ENCODE peak calls at places on chromosome 7, in five cellular contexts. Z is posterior cingulate gyrus; D is body of pancreas; E is stimulated activated CD8-positive, alpha-beta memory T cell treated with anti-CD3 and anti-CD28 coated beads, Interleukin-15, amount 100 ng/mL, for 24 hours; Y is activated naive CD4-positive, alpha-beta T cell. L is an unnamed sample.
A peak's percentile ranks its signal among the peaks of the same experiment; 100 is the strongest.

GRCh38 chr7:100430450-100431285 is 1.0 kb downstream of the MEPCE start:
- DNase-seq in Z (no peak), Y (peak; percentile 29), D (no peak), E (no peak), L (no peak)

GRCh38 chr7:12199363-12199762 is 11.7 kb upstream of the TMEM106B start:
- DNase-seq in E (no peak), D (no peak), Z (no peak), Y (no peak), L (no peak)

GRCh38 chr7:14734839-14735321 is 167.7 kb downstream of the DGKB start:
- DNase-seq in D (peak; percentile 15), Y (no peak), E (no peak), Z (no peak), L (peak; percentile 51)

GRCh38 chr7:78769551-78770101 is 683.8 kb downstream of the MAGI2 start:
- DNase-seq in Y (no peak), E (no peak), D (no peak), Z (no peak), L (no peak)

GRCh38 chr7:158078161-158078910 is 509.3 kb downstream of the PTPRN2 start:
- DNase-seq in D (no peak), Y (no peak), Z (no peak), E (no peak), L (no peak)

GRCh38 chr7:111958889-111959288 is 247.3 kb downstream of the DOCK4 start:
- DNase-seq in Y (no peak), D (no peak), Z (no peak), E (no peak), L (no peak)

GRCh38 chr7:40175725-40176510 is 41.1 kb downstream of the SUGCT start:
- DNase-seq in Y (no peak), D (no peak), E (no peak), Z (no peak), L (no peak)

GRCh38 chr7:100378114-100378760 is 5.0 kb downstream of the PILRA start:
- DNase-seq in Z (no peak), E (no peak), Y (no peak), D (no peak), L (no peak)

GRCh38 chr7:157757211-157757610 is 420.4 kb downstream of the DNAJB6 start:
- DNase-seq in Z (no peak), E (no peak), Y (no peak), D (no peak), L (no peak)

GRCh38 chr7:150401861-150402631 is 22.9 kb downstream of the ZNF775 start:
- DNase-seq in E (no peak), Y (no peak), D (peak; percentile 3), Z (no peak), L (no peak)

GRCh38 chr7:116197355-116197754 is 13.0 kb upstream of the TES start:
- DNase-seq in E (no peak), D (no peak), Z (no peak), Y (no peak), L (no peak)

GRCh38 chr7:42869131-42870020 is 42.5 kb downstream of the C7orf25 start:
- DNase-seq in Y (no peak), D (no peak), Z (no peak), E (no peak), L (no peak)

GRCh38 chr7:117157121-117157870 is 165.6 kb downstream of the WNT2 start:
- DNase-seq in D (peak; percentile 47), Y (no peak), Z (peak; percentile 56), E (no peak), L (no peak)

GRCh38 chr7:85630904-85631582 is 444.2 kb upstream of the SEMA3D start:
- DNase-seq in Y (no peak), E (no peak), Z (no peak), D (no peak), L (no peak)

GRCh38 chr7:101884671-101885596 is 67.5 kb downstream of the CUX1 start:
- DNase-seq in Z (no peak), E (no peak), D (no peak), Y (no peak), L (no peak)

GRCh38 chr7:65449505-65449852 is 75.8 kb downstream of the ZNF92 start:
- DNase-seq in Z (no peak), Y (no peak), D (no peak), E (no peak), L (no peak)

GRCh38 chr7:94008537-94008936 is 4.4 kb upstream of the BET1 start:
- DNase-seq in D (no peak), Y (no peak), Z (no peak), E (no peak), L (no peak)

L was measured in HEK293T.